ENCODE peak calls at places on chromosomes 6 and 20, in six cellular contexts. V is nephron progenitor cell, J is AG10803, W is bronchial epithelial cell, U is heart right ventricle, Z is HFF-Myc. B is an unnamed sample.

GRCh38 chr6:100228437-100229424 is 234.7 kb upstream of the MCHR2 start:
- DNase-seq in W (peak; percentile 62), J (peak; percentile 46), V (peak; percentile 77), U (peak; percentile 40), Z (no peak), B (peak; percentile 77)

GRCh38 chr6:149317656-149318571 is at the start of gene TAB2:
- DNase-seq in U (peak; percentile 51), W (no peak), V (peak; percentile 84), J (no peak), Z (no peak), B (no peak)

GRCh38 chr6:121506761-121507754 is 71.6 kb downstream of the GJA1 start:
- DNase-seq in Z (no peak), W (peak; percentile 80), U (no peak), V (no peak), J (peak; percentile 44), B (peak; percentile 68)

GRCh38 chr6:39184906-39185580 is 44.2 kb downstream of the KCNK5 start:
- DNase-seq in V (no peak), J (no peak), Z (no peak), W (peak; percentile 71), U (no peak), B (no peak)

GRCh38 chr6:119333707-119334295 is 15.8 kb downstream of the MAN1A1 start:
- DNase-seq in J (no peak), U (no peak), W (peak; percentile 54), V (no peak), Z (no peak), B (no peak)

GRCh38 chr6:26336355-26337198 is 28.4 kb upstream of the BTN3A2 start:
- DNase-seq in W (peak; percentile 86), Z (peak; percentile 74), V (no peak), U (no peak), J (peak; percentile 62), B (no peak)

GRCh38 chr20:56429496-56429895 is 17.4 kb downstream of the CASS4 start:
- DNase-seq in U (no peak), V (no peak), J (peak; percentile 74), W (peak; percentile 44), Z (no peak), B (peak; percentile 90)

GRCh38 chr6:52995913-52996685 is 1.0 kb upstream of the GSTA4 start:
- DNase-seq in W (peak; percentile 76), J (peak; percentile 87), Z (peak; percentile 69), U (peak; percentile 15), V (peak; percentile 30), B (peak; percentile 18)

GRCh38 chr6:110002676-110003075 is 24.6 kb downstream of the GPR6 start:
- DNase-seq in U (no peak), V (no peak), W (no peak), J (no peak), Z (no peak), B (no peak)

GRCh38 chr6:166768761-166769160 is 141.7 kb upstream of the RPS6KA2 start:
- DNase-seq in U (no peak), W (no peak), V (no peak), J (no peak), Z (no peak), B (no peak)

GRCh38 chr20:18537651-18538050 is 29.6 kb upstream of the SMIM26 start:
- DNase-seq in W (peak; percentile 76), Z (no peak), V (no peak), U (no peak), J (peak; percentile 6), B (no peak)

GRCh38 chr20:9344080-9344920 is 170.1 kb upstream of the LAMP5 start:
- DNase-seq in J (peak; percentile 68), U (peak; percentile 70), V (no peak), W (no peak), Z (peak; percentile 30), B (peak; percentile 35)

GRCh38 chr6:98841589-98842488 is 7.5 kb downstream of the POU3F2 start:
- DNase-seq in J (no peak), Z (no peak), W (no peak), V (no peak), U (no peak), B (no peak)

GRCh38 chr6:149834513-149835481 is 29.4 kb downstream of the LRP11 start:
- DNase-seq in U (peak; percentile 54), W (peak; percentile 91), V (peak; percentile 74), Z (no peak), J (peak; percentile 65), B (no peak)

GRCh38 chr6:64330694-64331309 is 695.2 kb downstream of the PHF3 start:
- DNase-seq in Z (no peak), U (peak; percentile 51), W (peak; percentile 47), J (peak; percentile 32), V (peak; percentile 83), B (peak; percentile 14)

GRCh38 chr6:161001421-161001820 is 9.9 kb downstream of the MAP3K4 start:
- DNase-seq in J (no peak), W (peak; percentile 52), V (no peak), Z (no peak), U (no peak), B (no peak)

GRCh38 chr6:13729891-13730290 is 18.3 kb upstream of the RANBP9 start:
- DNase-seq in Z (no peak), J (peak; percentile 73), V (no peak), U (no peak), W (peak; percentile 75), B (peak; percentile 40)

GRCh38 chr6:116596815-116597214 is 19.5 kb upstream of the RSPH4A start:
- DNase-seq in J (peak; percentile 9), W (no peak), U (no peak), Z (no peak), V (peak; percentile 57), B (peak; percentile 11)

GRCh38 chr20:47815866-47816265 is 30.6 kb upstream of the SULF2 start:
- DNase-seq in U (no peak), J (no peak), W (no peak), Z (no peak), V (no peak), B (no peak)

GRCh38 chr6:160430741-160431140 is 82.6 kb downstream of the SLC22A3 start:
- DNase-seq in Z (no peak), V (no peak), U (peak; percentile 37), J (no peak), W (no peak), B (no peak)

GRCh38 chr6:130322673-130323268 is 43.0 kb upstream of the TMEM200A start:
- DNase-seq in V (peak; percentile 33), W (peak; percentile 57), U (peak; percentile 24), Z (peak; percentile 50), J (peak; percentile 77), B (peak; percentile 62)

GRCh38 chr6:144156991-144157390 is 6.7 kb downstream of the STX11 start:
- DNase-seq in V (no peak), U (no peak), J (no peak), W (no peak), Z (no peak), B (no peak)

GRCh38 chr20:5195655-5196054 is 68.8 kb downstream of the CDS2 start:
- DNase-seq in V (no peak), Z (no peak), J (peak; percentile 53), W (peak; percentile 37), U (no peak), B (peak; percentile 38)

GRCh38 chr20:40706977-40707582 is 18.0 kb upstream of the MAFB start:
- DNase-seq in V (peak; percentile 25), W (no peak), J (no peak), Z (no peak), U (no peak), B (no peak)
- TF ChIP-seq CTCF in V (peak; percentile 32), W (no peak), J (no peak), Z (no peak), U (no peak), B (peak; percentile 30)

GRCh38 chr20:57573893-57574292 is 13.0 kb downstream of the PCK1 start:
- DNase-seq in J (no peak), U (no peak), V (no peak), W (no peak), Z (no peak), B (no peak)
- TF ChIP-seq CTCF in J (no peak), U (no peak), V (peak; percentile 31), W (no peak), Z (peak; percentile 52), B (peak; percentile 25)

DNA sequence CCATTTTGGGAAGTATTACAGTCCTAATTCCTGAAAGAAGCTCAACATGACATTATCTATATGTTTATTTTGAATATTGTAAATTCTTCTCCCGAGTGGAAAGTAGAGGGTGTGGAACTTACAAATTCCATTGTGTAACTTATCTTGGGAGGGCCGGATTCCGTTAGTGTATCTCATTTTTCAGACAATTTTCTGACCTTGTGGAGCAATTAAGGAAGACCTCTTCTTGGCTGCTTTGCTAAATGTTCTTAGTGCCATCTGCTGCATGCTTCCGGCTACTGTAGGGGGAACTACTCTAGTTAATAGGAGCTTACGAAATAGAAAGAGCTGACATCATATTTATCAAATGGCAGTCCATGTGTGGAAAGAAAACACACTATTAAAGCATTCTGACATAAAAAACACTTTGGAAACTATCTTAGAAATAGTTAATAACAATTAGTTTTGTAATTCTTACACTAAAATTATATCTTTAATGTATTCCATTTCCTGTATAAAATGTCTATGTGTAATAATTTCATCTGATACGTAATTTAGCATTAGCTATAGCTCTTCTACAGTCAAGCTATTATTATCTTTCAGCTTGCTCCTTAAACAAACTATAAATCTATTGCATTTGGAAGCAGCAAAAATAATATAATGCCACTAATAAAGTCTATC is 41.5 kb upstream of the KCNQ5 start:
- DNase-seq in V (no peak), W (peak; percentile 82), U (no peak), J (peak; percentile 91), Z (peak; percentile 52), B (peak; percentile 76)
- TF ChIP-seq CTCF in V (peak; percentile 27), W (peak; percentile 55), U (no peak), J (peak; percentile 78), Z (peak; percentile 74), B (peak; percentile 84)

GRCh38 chr20:49590163-49591017 is 22.5 kb upstream of the PTGIS start:
- DNase-seq in W (no peak), U (no peak), V (no peak), J (no peak), Z (no peak), B (no peak)
- TF ChIP-seq CTCF in W (no peak), U (no peak), V (no peak), J (no peak), Z (no peak), B (no peak)

GRCh38 chr6:2034256-2034655 is 211.1 kb downstream of the GMDS start:
- DNase-seq in W (no peak), J (no peak), V (no peak), Z (no peak), U (no peak), B (no peak)

GRCh38 chr6:2035046-2035445 is 210.4 kb downstream of the GMDS start:
- DNase-seq in J (no peak), Z (no peak), U (no peak), W (no peak), V (no peak), B (no peak)

GRCh38 chr6:2036084-2037023 is 209.1 kb downstream of the GMDS start:
- DNase-seq in V (no peak), W (no peak), U (no peak), Z (no peak), J (no peak), B (no peak)

GRCh38 chr6:2038096-2038495 is 207.3 kb downstream of the GMDS start:
- DNase-seq in U (no peak), W (no peak), Z (no peak), V (no peak), J (no peak), B (peak; percentile 8)

GRCh38 chr6:2037230-2037926 is 208.0 kb downstream of the GMDS start:
- DNase-seq in Z (no peak), U (no peak), J (peak; percentile 10), V (no peak), W (peak; percentile 39), B (no peak)
- TF ChIP-seq CTCF in Z (no peak), U (no peak), J (peak; percentile 29), V (peak; percentile 14), W (peak; percentile 42), B (peak; percentile 37)

GRCh38 chr6:43427406-43428111 is at the start of gene ABCC10:
- DNase-seq in Z (peak; percentile 93), J (peak; percentile 92), W (peak; percentile 90), U (peak; percentile 96), V (peak; percentile 94), B (peak; percentile 94)
- TF ChIP-seq CTCF in Z (peak; percentile 39), J (peak; percentile 45), W (peak; percentile 49), U (peak; percentile 15), V (no peak), B (peak; percentile 64)

B was measured in brain microvascular endothelial cell.